ENCODE peak calls at places on chromosome 2, in five cellular contexts. J, O, V, L and X are unnamed samples.

GRCh38 chr2:10120158-10120937 is 2.2 kb upstream of the RRM2 start:
- DNase-seq in J (peak), L (peak), O (peak), V (peak), X (peak)

GRCh38 chr2:207725815-207726578 is 14.6 kb downstream of the CCNYL1 start:
- DNase-seq in O (no peak), J (no peak), V (no peak), L (peak), X (no peak)

GRCh38 chr2:59888015-59888414 is 665.4 kb downstream of the BCL11A start:
- DNase-seq in L (no peak), J (peak), O (no peak), V (peak), X (peak)

GRCh38 chr2:211205841-211206240 is 649.4 kb downstream of the CPS1 start:
- DNase-seq in J (no peak), L (no peak), O (no peak), V (no peak), X (no peak)

GRCh38 chr2:88835726-88836125 is 144.3 kb downstream of the RPIA start:
- DNase-seq in J (no peak), L (no peak), V (no peak), O (no peak), X (no peak)

GRCh38 chr2:176873403-176873802 is 339.2 kb upstream of the HNRNPA3 start:
- DNase-seq in V (no peak), O (no peak), J (no peak), L (no peak), X (no peak)

GRCh38 chr2:30224147-30224546 is 7.2 kb upstream of the LBH start:
- DNase-seq in L (no peak), O (no peak), J (no peak), V (no peak), X (no peak)

GRCh38 chr2:237234268-237234667 is 148.6 kb downstream of the COPS8 start:
- DNase-seq in O (no peak), J (no peak), L (no peak), V (no peak), X (no peak)

GRCh38 chr2:162925595-162925994 is 87.0 kb upstream of the KCNH7 start:
- DNase-seq in J (no peak), V (no peak), L (no peak), O (no peak), X (no peak)

GRCh38 chr2:119678021-119678656 is 862 bp upstream of the TMEM177 start:
- DNase-seq in L (peak), O (no peak), V (peak), J (peak), X (no peak)